ENCODE peak calls at places on chromosomes 13 and 19, in nine cellular contexts. One of them, this sample, is unnamed.

GRCh38 chr13:91297503-91297902 is 50.0 kb upstream of the MIR17HG start:
- DNase-seq in nephron progenitor cell: no peak
- DNase-seq in ascending aorta: no peak
- DNase-seq in activated CD4-positive, alpha-beta T cell treated with anti-CD3 and anti-CD28 coated beads, Interleukin-2, amount 50 U/mL, for 24 hours: no peak
- DNase-seq in mammary epithelial cell: no peak
- DNase-seq in AG04449: no peak
- DNase-seq in mucosa of descending colon: no peak
- DNase-seq in cardiac fibroblast: no peak
- DNase-seq in T-cell: no peak
- DNase-seq in this sample: no peak

GRCh38 chr13:107960301-107960700 is 255.0 kb downstream of the LIG4 start:
- DNase-seq in nephron progenitor cell: no peak
- DNase-seq in ascending aorta: no peak
- DNase-seq in activated CD4-positive, alpha-beta T cell treated with anti-CD3 and anti-CD28 coated beads, Interleukin-2, amount 50 U/mL, for 24 hours: no peak
- DNase-seq in mammary epithelial cell: no peak
- DNase-seq in AG04449: no peak
- DNase-seq in mucosa of descending colon: no peak
- DNase-seq in cardiac fibroblast: no peak
- DNase-seq in T-cell: no peak
- DNase-seq in this sample: no peak

GRCh38 chr13:36601186-36601585 is 72.6 kb upstream of the SERTM1 start:
- DNase-seq in nephron progenitor cell: no peak
- DNase-seq in ascending aorta: no peak
- DNase-seq in activated CD4-positive, alpha-beta T cell treated with anti-CD3 and anti-CD28 coated beads, Interleukin-2, amount 50 U/mL, for 24 hours: no peak
- DNase-seq in mammary epithelial cell: peak; percentile 11
- DNase-seq in AG04449: no peak
- DNase-seq in mucosa of descending colon: no peak
- DNase-seq in cardiac fibroblast: peak; percentile 1
- DNase-seq in T-cell: no peak
- DNase-seq in this sample: no peak

GRCh38 chr13:59458908-59459579 is 704.7 kb downstream of the DIAPH3 start:
- DNase-seq in nephron progenitor cell: peak; percentile 19
- DNase-seq in ascending aorta: no peak
- DNase-seq in activated CD4-positive, alpha-beta T cell treated with anti-CD3 and anti-CD28 coated beads, Interleukin-2, amount 50 U/mL, for 24 hours: no peak
- DNase-seq in mammary epithelial cell: no peak
- DNase-seq in AG04449: peak; percentile 54
- DNase-seq in mucosa of descending colon: no peak
- DNase-seq in cardiac fibroblast: peak; percentile 86
- DNase-seq in T-cell: no peak
- DNase-seq in this sample: peak; percentile 88

GRCh38 chr13:95155093-95155492 is 146.2 kb downstream of the ABCC4 start:
- DNase-seq in nephron progenitor cell: no peak
- DNase-seq in ascending aorta: no peak
- DNase-seq in activated CD4-positive, alpha-beta T cell treated with anti-CD3 and anti-CD28 coated beads, Interleukin-2, amount 50 U/mL, for 24 hours: no peak
- DNase-seq in mammary epithelial cell: no peak
- DNase-seq in AG04449: no peak
- DNase-seq in mucosa of descending colon: no peak
- DNase-seq in cardiac fibroblast: peak; percentile 49
- DNase-seq in T-cell: no peak
- DNase-seq in this sample: no peak

GRCh38 chr13:35964764-35965163 is 166.4 kb downstream of the DCLK1 start:
- DNase-seq in nephron progenitor cell: no peak
- DNase-seq in ascending aorta: no peak
- DNase-seq in activated CD4-positive, alpha-beta T cell treated with anti-CD3 and anti-CD28 coated beads, Interleukin-2, amount 50 U/mL, for 24 hours: no peak
- DNase-seq in mammary epithelial cell: no peak
- DNase-seq in AG04449: no peak
- DNase-seq in mucosa of descending colon: no peak
- DNase-seq in cardiac fibroblast: peak; percentile 83
- DNase-seq in T-cell: no peak
- DNase-seq in this sample: no peak

GRCh38 chr13:112592181-112592580 is 4.2 kb upstream of the TUBGCP3 start:
- DNase-seq in nephron progenitor cell: no peak
- DNase-seq in ascending aorta: no peak
- DNase-seq in activated CD4-positive, alpha-beta T cell treated with anti-CD3 and anti-CD28 coated beads, Interleukin-2, amount 50 U/mL, for 24 hours: no peak
- DNase-seq in mammary epithelial cell: no peak
- DNase-seq in AG04449: no peak
- DNase-seq in mucosa of descending colon: no peak
- DNase-seq in cardiac fibroblast: no peak
- DNase-seq in T-cell: no peak
- DNase-seq in this sample: no peak

GRCh38 chr19:40908981-40909380 is 26.9 kb upstream of the CYP2A7 start:
- DNase-seq in nephron progenitor cell: no peak
- DNase-seq in ascending aorta: no peak
- DNase-seq in activated CD4-positive, alpha-beta T cell treated with anti-CD3 and anti-CD28 coated beads, Interleukin-2, amount 50 U/mL, for 24 hours: no peak
- DNase-seq in mammary epithelial cell: no peak
- DNase-seq in AG04449: no peak
- DNase-seq in mucosa of descending colon: no peak
- DNase-seq in cardiac fibroblast: peak; percentile 20
- DNase-seq in T-cell: no peak
- DNase-seq in this sample: no peak

GRCh38 chr19:38387550-38388309 is at the start of gene GGN:
- DNase-seq in nephron progenitor cell: peak; percentile 97
- DNase-seq in ascending aorta: peak; percentile 75
- DNase-seq in activated CD4-positive, alpha-beta T cell treated with anti-CD3 and anti-CD28 coated beads, Interleukin-2, amount 50 U/mL, for 24 hours: peak; percentile 63
- DNase-seq in mammary epithelial cell: peak; percentile 87
- DNase-seq in AG04449: peak; percentile 75
- DNase-seq in mucosa of descending colon: peak; percentile 89
- DNase-seq in cardiac fibroblast: peak; percentile 95
- DNase-seq in T-cell: peak; percentile 79
- DNase-seq in this sample: peak; percentile 95

GRCh38 chr13:28100149-28101121 is at the start of gene FLT3:
- DNase-seq in nephron progenitor cell: peak; percentile 75
- DNase-seq in ascending aorta: no peak
- DNase-seq in activated CD4-positive, alpha-beta T cell treated with anti-CD3 and anti-CD28 coated beads, Interleukin-2, amount 50 U/mL, for 24 hours: no peak
- DNase-seq in mammary epithelial cell: peak; percentile 55
- DNase-seq in AG04449: no peak
- DNase-seq in mucosa of descending colon: peak; percentile 60
- DNase-seq in cardiac fibroblast: peak; percentile 17
- DNase-seq in T-cell: peak; percentile 40
- DNase-seq in this sample: peak; percentile 50

GRCh38 chr13:105231579-105231978 is 1303.9 kb downstream of the EFNB2 start:
- DNase-seq in nephron progenitor cell: no peak
- DNase-seq in ascending aorta: no peak
- DNase-seq in activated CD4-positive, alpha-beta T cell treated with anti-CD3 and anti-CD28 coated beads, Interleukin-2, amount 50 U/mL, for 24 hours: no peak
- DNase-seq in mammary epithelial cell: no peak
- DNase-seq in AG04449: no peak
- DNase-seq in mucosa of descending colon: no peak
- DNase-seq in cardiac fibroblast: no peak
- DNase-seq in T-cell: no peak
- DNase-seq in this sample: no peak

GRCh38 chr13:24208314-24208713 is 47.8 kb downstream of the SPATA13 start:
- DNase-seq in nephron progenitor cell: no peak
- DNase-seq in ascending aorta: no peak
- DNase-seq in activated CD4-positive, alpha-beta T cell treated with anti-CD3 and anti-CD28 coated beads, Interleukin-2, amount 50 U/mL, for 24 hours: no peak
- DNase-seq in mammary epithelial cell: peak; percentile 67
- DNase-seq in AG04449: peak; percentile 71
- DNase-seq in mucosa of descending colon: no peak
- DNase-seq in cardiac fibroblast: peak; percentile 86
- DNase-seq in T-cell: no peak
- DNase-seq in this sample: peak; percentile 90

GRCh38 chr19:11505032-11505503 is 571 bp downstream of the ZNF653 start:
- DNase-seq in nephron progenitor cell: peak; percentile 98
- DNase-seq in ascending aorta: peak; percentile 93
- DNase-seq in activated CD4-positive, alpha-beta T cell treated with anti-CD3 and anti-CD28 coated beads, Interleukin-2, amount 50 U/mL, for 24 hours: peak; percentile 88
- DNase-seq in mammary epithelial cell: peak; percentile 93
- DNase-seq in AG04449: peak; percentile 60
- DNase-seq in mucosa of descending colon: peak; percentile 98
- DNase-seq in cardiac fibroblast: peak; percentile 94
- DNase-seq in T-cell: peak; percentile 94
- DNase-seq in this sample: peak; percentile 91

GRCh38 chr13:45393941-45394570 is 24.1 kb downstream of the SLC25A30 start:
- DNase-seq in nephron progenitor cell: peak; percentile 56
- DNase-seq in ascending aorta: no peak
- DNase-seq in activated CD4-positive, alpha-beta T cell treated with anti-CD3 and anti-CD28 coated beads, Interleukin-2, amount 50 U/mL, for 24 hours: no peak
- DNase-seq in mammary epithelial cell: peak; percentile 45
- DNase-seq in AG04449: no peak
- DNase-seq in mucosa of descending colon: no peak
- DNase-seq in cardiac fibroblast: peak; percentile 63
- DNase-seq in T-cell: peak; percentile 30
- DNase-seq in this sample: peak; percentile 51

GRCh38 chr13:98845726-98846125 is 93.3 kb upstream of the SLC15A1 start:
- DNase-seq in nephron progenitor cell: no peak
- DNase-seq in ascending aorta: no peak
- DNase-seq in activated CD4-positive, alpha-beta T cell treated with anti-CD3 and anti-CD28 coated beads, Interleukin-2, amount 50 U/mL, for 24 hours: no peak
- DNase-seq in mammary epithelial cell: no peak
- DNase-seq in AG04449: no peak
- DNase-seq in mucosa of descending colon: no peak
- DNase-seq in cardiac fibroblast: no peak
- DNase-seq in T-cell: no peak
- DNase-seq in this sample: no peak

GRCh38 chr19:29119582-29119981 is 93.4 kb downstream of the UQCRFS1 start:
- DNase-seq in nephron progenitor cell: peak; percentile 38
- DNase-seq in ascending aorta: no peak
- DNase-seq in activated CD4-positive, alpha-beta T cell treated with anti-CD3 and anti-CD28 coated beads, Interleukin-2, amount 50 U/mL, for 24 hours: no peak
- DNase-seq in mammary epithelial cell: no peak
- DNase-seq in AG04449: no peak
- DNase-seq in mucosa of descending colon: no peak
- DNase-seq in cardiac fibroblast: no peak
- DNase-seq in T-cell: no peak
- DNase-seq in this sample: no peak

GRCh38 chr19:49056101-49056901 is 1.2 kb downstream of the CGB7 start:
- DNase-seq in nephron progenitor cell: peak; percentile 83
- DNase-seq in ascending aorta: no peak
- DNase-seq in activated CD4-positive, alpha-beta T cell treated with anti-CD3 and anti-CD28 coated beads, Interleukin-2, amount 50 U/mL, for 24 hours: peak; percentile 26
- DNase-seq in mammary epithelial cell: peak; percentile 69
- DNase-seq in AG04449: no peak
- DNase-seq in mucosa of descending colon: peak; percentile 62
- DNase-seq in cardiac fibroblast: peak; percentile 38
- DNase-seq in T-cell: peak; percentile 54
- DNase-seq in this sample: peak; percentile 59